ENCODE peak calls at places on chromosomes 7 and 10, in nine cellular contexts. J, N, D, O, Z, H, Q, T and K are unnamed samples.

GRCh38 chr7:157679607-157680006 is 342.8 kb downstream of the DNAJB6 start:
- DNase-seq in J (no peak), Q (no peak), O (no peak), N (no peak), Z (no peak), H (peak), T (no peak), D (no peak), K (no peak)

GRCh38 chr7:100683659-100684533 is 10.2 kb downstream of the GIGYF1 start:
- DNase-seq in J (peak), D (no peak), T (no peak), N (no peak), O (no peak), Z (no peak), Q (no peak), H (no peak), K (no peak)

GRCh38 chr10:112246-112645 is 23.0 kb upstream of the ZMYND11 start:
- DNase-seq in Q (no peak), T (no peak), D (no peak), J (no peak), O (no peak), H (no peak), N (no peak), Z (peak), K (no peak)

GRCh38 chr7:142459557-142459963 is 201.7 kb upstream of the PRSS58 start:
- DNase-seq in Z (peak), Q (peak), T (no peak), N (peak), D (peak), J (no peak), O (peak), H (no peak), K (no peak)

GRCh38 chr10:61330669-61331068 is 122.5 kb downstream of the TMEM26 start:
- DNase-seq in H (no peak), D (no peak), N (no peak), O (no peak), Q (no peak), Z (no peak), T (no peak), J (no peak), K (no peak)

GRCh38 chr10:86524225-86524982 is 2.8 kb upstream of the WAPL start:
- DNase-seq in D (no peak), N (no peak), T (no peak), Q (no peak), O (no peak), J (no peak), Z (no peak), H (no peak), K (no peak)

GRCh38 chr7:73865738-73866445 is 4.9 kb downstream of the TMEM270 start:
- DNase-seq in J (no peak), N (peak), Z (peak), H (no peak), O (no peak), D (peak), T (no peak), Q (peak), K (no peak)

GRCh38 chr10:132136689-132137088 is 50.1 kb upstream of the DPYSL4 start:
- DNase-seq in J (peak), H (no peak), Q (no peak), Z (no peak), O (no peak), T (peak), N (no peak), D (no peak), K (no peak)

GRCh38 chr10:34866848-34867247 is 51.8 kb upstream of the PARD3 start:
- DNase-seq in T (no peak), O (no peak), H (no peak), D (no peak), Q (no peak), N (no peak), J (no peak), Z (no peak), K (no peak)

GRCh38 chr10:13296476-13296875 is 3.4 kb downstream of the PHYH start:
- DNase-seq in Z (no peak), H (no peak), N (no peak), O (no peak), Q (no peak), J (no peak), T (no peak), D (no peak), K (no peak)

GRCh38 chr10:116470071-116470470 is 42.4 kb downstream of the PNLIPRP3 start:
- DNase-seq in Q (no peak), O (no peak), D (no peak), H (no peak), J (no peak), T (no peak), N (no peak), Z (no peak), K (no peak)

GRCh38 chr7:309586-310228 is 19.7 kb downstream of the FOXL3 start:
- DNase-seq in T (no peak), Z (no peak), D (no peak), H (no peak), Q (no peak), J (peak), O (no peak), N (no peak), K (no peak)

GRCh38 chr7:471866-472639 is 47.6 kb downstream of the PDGFA start:
- DNase-seq in N (peak), Q (no peak), J (peak), Z (peak), O (peak), D (no peak), T (peak), H (peak), K (peak)

GRCh38 chr10:98423691-98424120 is 8.7 kb upstream of the PYROXD2 start:
- DNase-seq in Z (no peak), O (no peak), T (peak), H (peak), Q (peak), N (no peak), J (no peak), D (peak), K (peak)

GRCh38 chr7:42233939-42234338 is 3.1 kb downstream of the GLI3 start:
- DNase-seq in Z (peak), O (no peak), J (no peak), N (peak), Q (no peak), T (no peak), D (no peak), H (no peak), K (peak)

GRCh38 chr10:541750-542371 is 147.6 kb downstream of the DIP2C start:
- DNase-seq in T (no peak), O (no peak), N (no peak), Z (no peak), Q (peak), J (no peak), H (no peak), D (no peak), K (no peak)

GRCh38 chr7:35793225-35793579 is 7.7 kb upstream of the SEPTIN7 start:
- DNase-seq in N (no peak), O (no peak), H (no peak), Q (no peak), T (no peak), D (no peak), J (no peak), Z (peak), K (no peak)

GRCh38 chr7:30028749-30029635 is 780 bp downstream of the PLEKHA8 start:
- DNase-seq in N (peak), J (peak), D (peak), T (peak), H (peak), Q (peak), Z (peak), O (no peak), K (peak)

GRCh38 chr10:22259280-22259679 is 41.5 kb upstream of the EBLN1 start:
- DNase-seq in H (no peak), Q (peak), J (no peak), N (peak), D (peak), T (no peak), Z (no peak), O (no peak), K (no peak)

GRCh38 chr10:31072453-31072852 is 40.8 kb upstream of the ZNF438 start:
- DNase-seq in J (no peak), H (no peak), Q (no peak), N (no peak), Z (peak), T (no peak), O (no peak), D (no peak), K (no peak)

GRCh38 chr7:93890464-93891068 is at the start of gene TFPI2:
- DNase-seq in O (no peak), J (peak), H (no peak), Q (no peak), Z (peak), N (peak), D (peak), T (no peak), K (peak)

GRCh38 chr10:98589007-98589406 is 142.3 kb upstream of the HPS1 start:
- DNase-seq in N (peak), H (no peak), T (no peak), J (no peak), Z (no peak), Q (no peak), D (peak), O (no peak), K (no peak)

GRCh38 chr7:13336227-13336626 is 648.8 kb downstream of the ARL4A start:
- DNase-seq in H (no peak), T (no peak), O (peak), Z (peak), N (peak), J (no peak), D (no peak), Q (no peak), K (no peak)

GRCh38 chr7:145902123-145902522 is 214.5 kb upstream of the CNTNAP2 start:
- DNase-seq in Z (no peak), J (no peak), Q (no peak), D (no peak), N (no peak), T (no peak), H (no peak), O (no peak), K (no peak)

GRCh38 chr10:74118794-74119193 is 31.8 kb downstream of the AP3M1 start:
- DNase-seq in Z (no peak), N (peak), T (no peak), O (no peak), D (peak), Q (no peak), J (no peak), H (no peak), K (no peak)

GRCh38 chr10:69303632-69304035 is 25.3 kb downstream of the HK1 start:
- DNase-seq in T (no peak), H (no peak), Z (peak), N (peak), O (no peak), J (no peak), D (no peak), Q (no peak), K (no peak)

GRCh38 chr7:83648464-83649241 is at the start of gene SEMA3E:
- DNase-seq in T (no peak), H (no peak), Z (peak), J (no peak), N (peak), Q (no peak), D (peak), O (no peak), K (no peak)

GRCh38 chr10:78770167-78771090 is 298.3 kb upstream of the ZMIZ1 start:
- DNase-seq in Z (no peak), N (no peak), O (no peak), H (no peak), Q (no peak), J (peak), T (no peak), D (no peak), K (peak)

GRCh38 chr10:88392222-88392621 is 190.9 kb downstream of the RNLS start:
- DNase-seq in T (no peak), Z (no peak), H (no peak), N (no peak), Q (peak), J (no peak), D (no peak), O (no peak), K (no peak)
- H3K4me3 ChIP-seq in T (no peak), Z (no peak), H (no peak), N (no peak), Q (peak), J (no peak), D (no peak), O (no peak), K (no peak)

GRCh38 chr7:114047889-114048288 is 129.1 kb upstream of the PPP1R3A start:
- DNase-seq in O (no peak), N (peak), Q (no peak), D (no peak), T (no peak), H (no peak), Z (peak), J (no peak), K (no peak)

GRCh38 chr7:114051871-114052324 is 133.1 kb upstream of the PPP1R3A start:
- DNase-seq in O (no peak), Q (peak), N (no peak), Z (no peak), H (no peak), D (no peak), T (no peak), J (no peak), K (no peak)

GRCh38 chr7:114050571-114050970 is 131.8 kb upstream of the PPP1R3A start:
- DNase-seq in H (no peak), O (no peak), D (no peak), J (no peak), Q (no peak), T (no peak), N (no peak), Z (no peak), K (no peak)

DNA sequence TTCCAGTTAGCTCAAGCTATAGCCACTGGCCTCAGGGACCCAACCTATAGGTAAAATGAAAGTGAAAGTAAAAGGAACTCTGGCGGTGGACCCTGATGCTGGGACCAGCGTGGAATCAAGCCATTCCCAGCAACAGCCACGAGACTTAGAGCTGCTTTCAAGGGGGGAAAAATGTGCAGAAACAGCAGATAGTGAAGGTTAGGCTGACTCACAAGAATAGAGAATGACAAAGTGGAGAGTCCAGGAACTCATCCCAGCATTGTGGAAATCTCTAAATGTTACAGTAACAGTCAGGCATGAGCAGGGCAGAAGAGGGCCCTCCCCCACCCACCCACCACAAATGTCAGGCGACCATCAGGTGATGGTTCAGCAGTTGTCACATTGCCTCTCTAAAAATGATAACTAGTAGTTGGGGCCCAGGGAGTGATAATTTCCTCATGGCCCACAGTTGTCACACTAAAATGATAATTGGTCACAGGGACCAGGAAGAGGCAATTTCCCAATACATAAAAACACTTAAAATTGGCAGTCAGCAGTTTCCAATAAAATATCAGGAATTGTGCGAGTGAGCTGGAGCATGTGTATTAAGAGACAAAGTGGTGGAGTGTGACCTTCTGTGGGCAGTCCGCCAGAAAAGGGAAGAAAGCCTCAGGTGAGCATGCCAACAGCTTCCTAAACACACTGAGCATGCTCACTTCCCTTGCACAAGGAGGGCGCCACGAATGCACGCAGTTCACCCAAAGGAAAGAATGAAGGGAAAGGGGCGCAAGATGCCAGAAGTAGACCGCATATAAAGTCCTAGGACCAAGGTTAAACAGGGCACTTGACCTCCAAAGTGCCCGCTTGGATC is 129.8 kb upstream of the PPP1R3A start:
- DNase-seq in H (no peak), T (no peak), Q (peak), J (no peak), O (no peak), Z (peak), D (peak), N (peak), K (no peak)
- H3K4me3 ChIP-seq in H (peak), T (peak), Q (peak), J (peak), O (peak), Z (no peak), D (peak), N (peak), K (peak)

GRCh38 chr10:77490512-77490911 is 147.1 kb downstream of the KCNMA1 start:
- DNase-seq in Z (no peak), N (no peak), O (no peak), D (no peak), T (no peak), H (no peak), J (no peak), Q (no peak), K (no peak)
- H3K4me3 ChIP-seq in Z (no peak), N (no peak), O (no peak), D (no peak), T (no peak), H (no peak), J (no peak), Q (no peak), K (no peak)

DNA sequence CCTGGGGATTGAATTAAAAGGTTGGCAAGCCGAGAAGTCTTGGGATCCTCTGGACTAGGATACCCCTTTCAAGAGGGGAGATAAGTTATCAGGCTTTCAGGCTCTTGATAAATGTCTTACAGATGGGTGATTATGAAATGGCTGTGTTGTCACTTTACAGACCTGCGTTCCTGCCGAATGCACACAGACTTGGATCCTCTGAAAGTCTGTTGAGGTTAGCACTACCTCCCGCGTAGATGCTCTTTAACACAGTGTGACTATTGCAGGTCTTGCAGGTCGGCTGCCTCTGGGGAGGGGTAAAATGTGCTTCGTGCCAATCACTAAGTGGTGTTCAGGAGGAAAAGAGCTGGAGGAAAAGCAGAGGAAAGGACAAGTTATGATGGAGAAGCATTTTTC is 473.4 kb upstream of the AKR1E2 start:
- DNase-seq in O (no peak), D (no peak), Z (peak), T (no peak), N (peak), Q (no peak), J (no peak), H (no peak), K (no peak)
- H3K4me3 ChIP-seq in O (no peak), D (no peak), Z (no peak), T (no peak), N (no peak), Q (no peak), J (no peak), H (no peak), K (no peak)

GRCh38 chr10:71735709-71736569 is 16.4 kb upstream of the C10orf105 start:
- DNase-seq in T (peak), H (no peak), J (peak), Z (no peak), N (no peak), O (no peak), D (no peak), Q (peak), K (no peak)
- H3K4me3 ChIP-seq in T (peak), H (no peak), J (no peak), Z (no peak), N (no peak), O (no peak), D (no peak), Q (peak), K (no peak)

GRCh38 chr7:92639956-92640355 is 49.8 kb upstream of the FAM133B start:
- DNase-seq in J (no peak), D (no peak), Z (no peak), H (no peak), O (no peak), Q (no peak), N (no peak), T (no peak), K (no peak)

GRCh38 chr7:92641921-92642511 is 51.8 kb upstream of the FAM133B start:
- DNase-seq in O (no peak), D (peak), H (no peak), T (peak), J (no peak), Q (no peak), Z (peak), N (peak), K (peak)

GRCh38 chr7:92635538-92635937 is 45.3 kb upstream of the FAM133B start:
- DNase-seq in J (no peak), D (no peak), Z (no peak), T (no peak), N (no peak), Q (no peak), H (no peak), O (no peak), K (no peak)

GRCh38 chr7:92636018-92636560 is 45.9 kb upstream of the FAM133B start:
- DNase-seq in N (no peak), Z (no peak), Q (no peak), H (no peak), J (no peak), O (no peak), D (no peak), T (no peak), K (no peak)

DNA sequence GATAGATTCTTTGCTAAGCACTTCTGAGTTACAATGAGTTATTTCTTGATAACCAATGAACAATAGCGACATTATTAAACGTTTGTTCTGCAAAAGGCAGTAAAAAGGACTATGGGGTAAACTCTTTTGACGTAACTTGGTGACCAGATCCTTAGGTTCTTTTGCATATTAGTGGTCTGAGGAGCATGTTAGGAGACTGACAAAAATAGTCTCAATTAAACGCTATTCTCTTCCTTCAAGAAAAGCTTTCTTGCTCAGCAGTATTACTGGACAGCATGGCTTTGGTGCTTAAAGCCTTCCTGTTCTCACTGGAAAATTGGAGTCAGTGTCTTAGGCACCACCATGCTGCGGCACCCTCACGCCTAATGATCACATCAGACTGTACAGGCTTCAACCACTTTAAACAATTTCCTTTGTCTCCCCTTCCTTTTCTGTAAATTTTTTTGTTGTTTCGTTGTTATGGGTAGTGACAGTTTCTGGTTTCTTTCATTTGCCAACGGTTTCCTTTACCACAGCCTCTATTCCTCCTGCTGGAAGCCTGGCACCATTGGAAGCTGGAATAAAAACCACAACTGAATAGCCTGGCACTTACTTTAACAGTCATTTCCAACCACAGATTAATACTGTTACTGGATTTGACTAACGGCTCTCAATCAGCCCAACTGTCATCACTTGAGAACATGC is 49.2 kb upstream of the FAM133B start:
- DNase-seq in H (no peak), D (no peak), N (peak), Q (no peak), J (no peak), T (no peak), Z (no peak), O (no peak), K (no peak)
- H3K4me3 ChIP-seq in H (no peak), D (no peak), N (no peak), Q (no peak), J (no peak), T (no peak), Z (no peak), O (no peak), K (no peak)